ENCODE peak calls at places on chromosomes 3 and 15, in five cellular contexts. Y is dorsolateral prefrontal cortex, F is H9, U is fibroblast of mammary gland, V is BE2C. A is an unnamed sample.

GRCh38 chr3:184334470-184335158 is 2.8 kb upstream of the FAM131A start:
- DNase-seq in Y (no peak), F (no peak), U (peak), V (peak), A (no peak)

GRCh38 chr15:47806008-47806407 is 88.7 kb downstream of the SEMA6D start:
- DNase-seq in Y (no peak), F (no peak), U (no peak), V (peak), A (no peak)

GRCh38 chr3:108090066-108090700 is 648 bp downstream of the CD47 start:
- DNase-seq in Y (no peak), F (peak), U (peak), V (no peak), A (no peak)

GRCh38 chr3:44050051-44050570 is 191.6 kb upstream of the TOPAZ1 start:
- DNase-seq in Y (peak), F (no peak), U (no peak), V (no peak), A (no peak)

GRCh38 chr15:25947336-25948080 is 84.4 kb upstream of the ATP10A start:
- DNase-seq in Y (peak), F (peak), U (peak), V (no peak), A (peak)

GRCh38 chr3:44954289-44954688 is 21.7 kb downstream of the ZDHHC3 start:
- DNase-seq in Y (no peak), F (no peak), U (no peak), V (no peak), A (no peak)

GRCh38 chr15:66786222-66786621 is 84.2 kb downstream of the SMAD6 start:
- DNase-seq in Y (no peak), F (no peak), U (no peak), V (no peak), A (no peak)

GRCh38 chr3:73419179-73419803 is 205.4 kb downstream of the PDZRN3 start:
- DNase-seq in Y (no peak), F (no peak), U (peak), V (no peak), A (no peak)

GRCh38 chr3:195045481-195045880 is 225.5 kb downstream of the XXYLT1 start:
- DNase-seq in Y (no peak), F (peak), U (no peak), V (no peak), A (no peak)

GRCh38 chr15:42419369-42419768 is 60.1 kb downstream of the CAPN3 start:
- DNase-seq in Y (no peak), F (no peak), U (no peak), V (no peak), A (no peak)

GRCh38 chr3:11661827-11662226 is 18.1 kb upstream of the VGLL4 start:
- DNase-seq in Y (no peak), F (no peak), U (peak), V (no peak), A (no peak)

GRCh38 chr3:85821130-85821756 is 862.5 kb downstream of the CADM2 start:
- DNase-seq in Y (no peak), F (peak), U (no peak), V (peak), A (peak)
- TF ChIP-seq CTCF in Y (peak), F (peak), U (peak), V (peak), A (peak)

GRCh38 chr3:9820543-9820942 is 10.5 kb downstream of the TTLL3 start:
- DNase-seq in Y (no peak), F (no peak), U (no peak), V (no peak), A (no peak)

GRCh38 chr3:9825461-9826040 is 15.5 kb downstream of the TTLL3 start:
- DNase-seq in Y (no peak), F (no peak), U (no peak), V (no peak), A (no peak)

GRCh38 chr3:9818666-9819335 is 8.7 kb downstream of the TTLL3 start:
- DNase-seq in Y (no peak), F (no peak), U (no peak), V (no peak), A (no peak)

GRCh38 chr3:9817437-9817836 is 7.4 kb downstream of the TTLL3 start:
- DNase-seq in Y (no peak), F (no peak), U (no peak), V (no peak), A (no peak)

DNA sequence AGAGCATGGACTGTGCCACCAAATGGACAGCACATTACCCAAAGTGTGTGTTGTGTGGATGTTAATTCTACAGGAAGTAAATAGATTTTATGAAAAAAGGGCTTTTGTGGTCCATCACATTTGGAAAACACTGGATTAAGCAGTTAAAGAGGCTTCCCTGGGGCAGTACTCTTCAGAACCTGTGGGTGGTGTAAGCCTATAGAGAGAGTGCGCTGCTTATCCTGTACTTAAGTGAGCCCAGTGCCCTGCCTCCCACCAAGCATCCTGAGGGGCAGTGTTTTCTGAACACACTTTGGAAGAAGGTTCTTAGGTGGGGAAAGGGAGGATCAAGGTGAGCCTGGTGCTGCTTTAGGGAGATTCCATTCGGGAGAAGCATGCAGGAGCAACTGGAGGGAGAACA is 10.9 kb downstream of the TTLL3 start:
- DNase-seq in Y (no peak), F (peak), U (peak), V (no peak), A (no peak)
- TF ChIP-seq CTCF in Y (no peak), F (peak), U (peak), V (peak), A (peak)

GRCh38 chr15:38496151-38496550 is 42.2 kb downstream of the FAM98B start:
- DNase-seq in Y (no peak), F (no peak), U (no peak), V (no peak), A (no peak)
- TF ChIP-seq CTCF in Y (no peak), F (peak), U (peak), V (no peak), A (no peak)

DNA sequence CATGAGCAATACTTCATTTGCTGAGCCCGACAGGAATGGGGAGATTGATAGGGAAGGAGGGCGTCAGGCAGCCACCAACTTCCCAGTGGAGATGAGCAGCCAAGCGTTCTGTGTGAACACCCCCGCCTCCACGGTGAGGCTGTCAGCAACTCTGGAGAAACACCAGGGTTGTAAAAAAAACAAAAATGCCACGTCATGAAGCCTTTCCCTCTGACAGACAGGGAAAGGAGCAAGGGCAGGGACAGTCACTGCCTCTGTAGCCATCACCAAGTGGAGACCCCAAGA is 36.7 kb downstream of the TLE3 start:
- DNase-seq in Y (peak), F (no peak), U (peak), V (peak), A (no peak)
- TF ChIP-seq CTCF in Y (no peak), F (no peak), U (no peak), V (no peak), A (no peak)

GRCh38 chr15:33581032-33581431 is 270.3 kb downstream of the RYR3 start:
- DNase-seq in Y (peak), F (no peak), U (peak), V (no peak), A (no peak)
- TF ChIP-seq CTCF in Y (no peak), F (no peak), U (no peak), V (no peak), A (no peak)

GRCh38 chr3:66500575-66501482 is at the start of gene LRIG1:
- DNase-seq in Y (peak), F (peak), U (peak), V (peak), A (peak)
- TF ChIP-seq CTCF in Y (peak), F (peak), U (no peak), V (peak), A (peak)

GRCh38 chr15:34512628-34513027 is 70.8 kb downstream of the GOLGA8B start:
- DNase-seq in Y (no peak), F (no peak), U (no peak), V (no peak), A (no peak)

DNA sequence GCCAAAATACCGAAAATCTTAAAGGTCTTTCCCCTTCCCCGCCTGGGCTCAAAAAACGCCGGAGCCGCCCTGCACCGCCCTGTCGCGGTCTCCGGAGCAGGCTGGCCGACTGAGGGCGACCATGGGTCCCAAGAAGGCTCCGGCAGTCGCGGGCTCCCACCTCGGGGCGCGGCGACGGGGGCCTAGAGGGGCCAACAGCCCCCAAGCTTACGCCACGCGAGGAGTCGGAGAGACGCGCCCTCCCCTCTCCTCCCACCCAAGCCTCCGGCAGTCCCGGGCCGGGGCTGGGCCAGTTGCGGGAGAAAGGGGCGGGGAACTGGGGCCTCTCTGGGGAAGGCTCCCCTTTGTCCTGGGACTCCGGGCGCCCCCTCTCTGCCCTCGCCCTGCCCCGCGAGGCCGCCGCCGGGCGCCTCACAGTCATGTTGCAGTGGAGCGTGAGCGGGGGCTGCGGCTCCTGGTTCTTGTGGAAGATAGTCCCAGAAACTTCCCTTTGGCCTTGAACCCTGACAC is 69.1 kb downstream of the GOLGA8B start:
- DNase-seq in Y (no peak), F (no peak), U (no peak), V (no peak), A (peak)
- TF ChIP-seq CTCF in Y (no peak), F (no peak), U (no peak), V (no peak), A (no peak)

DNA sequence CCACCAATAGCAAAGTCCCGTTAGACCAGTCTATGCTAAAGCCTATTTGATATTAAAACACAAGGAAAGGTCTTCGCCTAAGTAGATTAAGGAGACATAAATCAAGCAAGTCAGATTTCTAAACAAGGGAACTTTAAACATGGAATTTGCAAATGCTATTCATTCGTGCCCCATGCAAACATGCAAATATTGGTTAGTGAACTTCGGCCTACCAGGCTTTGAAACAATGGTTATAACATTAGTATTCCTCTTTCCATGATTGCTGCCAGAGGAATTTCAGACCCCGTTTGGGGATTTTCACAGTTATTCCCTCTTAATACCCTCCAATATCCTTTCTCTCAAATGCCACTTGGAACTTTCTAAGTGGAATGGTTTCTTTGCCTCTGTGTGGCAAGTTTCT is 36.9 kb upstream of the ZNF280D start:
- DNase-seq in Y (no peak), F (no peak), U (no peak), V (no peak), A (no peak)
- TF ChIP-seq CTCF in Y (no peak), F (no peak), U (no peak), V (no peak), A (no peak)

GRCh38 chr15:74311734-74312444 is 55.6 kb downstream of the CYP11A1 start:
- DNase-seq in Y (no peak), F (peak), U (no peak), V (no peak), A (peak)
- TF ChIP-seq CTCF in Y (no peak), F (peak), U (peak), V (peak), A (peak)